ENCODE peak calls at places on chromosome 14, in nine cellular contexts. S, K, E, U, J, B, F, G and H are unnamed samples.

GRCh38 chr14:69346710-69347109 is 51.4 kb downstream of the ERH start:
- DNase-seq in G (no peak), F (no peak), K (peak), S (no peak), J (no peak), E (peak), U (peak), B (peak), H (no peak)

GRCh38 chr14:57066887-57067513 is 201.7 kb downstream of the EXOC5 start:
- DNase-seq in E (peak), G (peak), B (peak), U (peak), J (no peak), K (peak), S (no peak), F (no peak), H (no peak)

GRCh38 chr14:69004731-69005431 is 25.8 kb upstream of the ACTN1 start:
- DNase-seq in K (no peak), E (no peak), F (no peak), U (no peak), S (no peak), J (no peak), B (no peak), G (peak), H (no peak)

GRCh38 chr14:35362911-35363374 is 41.6 kb downstream of the NFKBIA start:
- DNase-seq in G (no peak), J (no peak), U (no peak), K (no peak), B (peak), F (peak), S (peak), E (peak), H (no peak)

GRCh38 chr14:87630808-87631207 is 362.2 kb downstream of the GALC start:
- DNase-seq in B (no peak), F (no peak), J (no peak), G (no peak), E (no peak), S (peak), K (no peak), U (no peak), H (no peak)

GRCh38 chr14:67429651-67430205 is 17.8 kb upstream of the PLEK2 start:
- DNase-seq in B (no peak), E (peak), K (no peak), G (no peak), S (no peak), J (no peak), F (no peak), U (no peak), H (no peak)

GRCh38 chr14:74176404-74176788 is 62.9 kb upstream of the VSX2 start:
- DNase-seq in J (no peak), E (peak), U (no peak), S (no peak), F (no peak), G (no peak), K (no peak), B (no peak), H (no peak)

GRCh38 chr14:77037886-77038511 is 9.5 kb upstream of the IRF2BPL start:
- DNase-seq in B (peak), J (no peak), E (no peak), G (peak), S (peak), F (no peak), K (no peak), U (no peak), H (no peak)

GRCh38 chr14:35305633-35306032 is 13.5 kb downstream of the PSMA6 start:
- DNase-seq in U (no peak), E (no peak), G (no peak), B (no peak), F (no peak), J (no peak), K (no peak), S (no peak), H (no peak)

GRCh38 chr14:89455412-89455811 is 38.4 kb upstream of the FOXN3 start:
- DNase-seq in K (no peak), F (no peak), G (no peak), E (no peak), B (no peak), J (no peak), S (no peak), U (no peak), H (no peak)

GRCh38 chr14:69351385-69351784 is 46.7 kb downstream of the ERH start:
- DNase-seq in U (no peak), B (no peak), G (no peak), K (no peak), E (peak), F (no peak), S (no peak), J (no peak), H (no peak)

GRCh38 chr14:37195327-37195726 is 2.4 kb upstream of the MIPOL1 start:
- DNase-seq in F (no peak), U (no peak), B (peak), G (peak), K (no peak), E (no peak), S (no peak), J (no peak), H (no peak)

DNA sequence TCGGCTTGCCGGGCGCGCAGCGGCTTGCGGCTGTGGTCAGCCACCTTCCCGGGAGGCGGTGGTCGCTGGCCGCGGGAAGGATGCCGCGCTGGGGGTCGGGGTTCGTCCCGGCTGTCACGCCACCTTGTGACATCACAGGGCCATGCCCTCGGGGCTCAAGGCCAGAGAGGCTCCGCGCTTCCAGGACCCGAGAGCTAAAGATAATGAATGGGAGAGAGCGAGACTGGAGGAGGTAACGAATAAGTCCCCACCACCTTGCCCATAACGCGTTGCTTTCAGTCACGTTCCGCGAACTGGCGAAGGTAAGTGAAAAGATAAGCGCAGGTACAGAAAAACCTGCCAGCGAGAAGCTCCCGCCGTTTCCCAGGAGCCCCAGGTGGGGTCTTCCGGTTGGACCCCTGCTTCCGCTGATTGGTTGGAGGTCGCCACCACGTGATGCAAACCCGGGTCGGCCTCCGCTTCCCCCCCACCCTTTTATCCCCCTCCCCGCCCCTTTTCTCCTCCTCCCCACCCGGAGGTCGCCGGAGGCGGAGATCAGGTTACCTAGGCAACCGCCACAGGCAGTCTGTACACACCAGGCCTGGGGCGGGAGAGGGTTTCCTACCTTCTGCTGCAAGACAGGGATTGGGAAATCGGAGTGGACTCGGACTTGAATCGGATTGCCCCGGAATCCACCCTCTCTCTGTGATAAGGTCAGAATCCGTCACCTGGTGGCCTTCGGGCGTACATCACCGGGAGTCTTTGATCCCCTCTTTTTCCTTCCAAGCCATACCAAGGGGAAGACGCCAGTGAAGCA is at the start of gene LRRC9:
- DNase-seq in S (no peak), U (peak), K (no peak), F (peak), J (no peak), G (no peak), B (peak), E (peak), H (no peak)
- TF ChIP-seq CTCF in S (no peak), U (no peak), K (no peak), F (no peak), J (no peak), G (no peak), B (no peak), E (no peak), H (no peak)

GRCh38 chr14:60250318-60251035 is 1.5 kb downstream of the PPM1A start:
- DNase-seq in J (no peak), B (peak), U (no peak), F (no peak), E (peak), S (no peak), K (no peak), G (peak), H (no peak)

GRCh38 chr14:60248697-60249314 is at the start of gene PPM1A:
- DNase-seq in J (peak), E (peak), U (peak), F (peak), K (peak), G (peak), S (peak), B (peak), H (peak)

GRCh38 chr14:60247994-60248696 is 876 bp upstream of the PPM1A start:
- DNase-seq in K (peak), U (peak), G (peak), J (peak), E (peak), S (peak), B (peak), F (peak), H (peak)

GRCh38 chr14:60251877-60252276 is 2.9 kb downstream of the PPM1A start:
- DNase-seq in K (no peak), U (no peak), F (no peak), B (no peak), G (no peak), E (no peak), J (no peak), S (no peak), H (no peak)

DNA sequence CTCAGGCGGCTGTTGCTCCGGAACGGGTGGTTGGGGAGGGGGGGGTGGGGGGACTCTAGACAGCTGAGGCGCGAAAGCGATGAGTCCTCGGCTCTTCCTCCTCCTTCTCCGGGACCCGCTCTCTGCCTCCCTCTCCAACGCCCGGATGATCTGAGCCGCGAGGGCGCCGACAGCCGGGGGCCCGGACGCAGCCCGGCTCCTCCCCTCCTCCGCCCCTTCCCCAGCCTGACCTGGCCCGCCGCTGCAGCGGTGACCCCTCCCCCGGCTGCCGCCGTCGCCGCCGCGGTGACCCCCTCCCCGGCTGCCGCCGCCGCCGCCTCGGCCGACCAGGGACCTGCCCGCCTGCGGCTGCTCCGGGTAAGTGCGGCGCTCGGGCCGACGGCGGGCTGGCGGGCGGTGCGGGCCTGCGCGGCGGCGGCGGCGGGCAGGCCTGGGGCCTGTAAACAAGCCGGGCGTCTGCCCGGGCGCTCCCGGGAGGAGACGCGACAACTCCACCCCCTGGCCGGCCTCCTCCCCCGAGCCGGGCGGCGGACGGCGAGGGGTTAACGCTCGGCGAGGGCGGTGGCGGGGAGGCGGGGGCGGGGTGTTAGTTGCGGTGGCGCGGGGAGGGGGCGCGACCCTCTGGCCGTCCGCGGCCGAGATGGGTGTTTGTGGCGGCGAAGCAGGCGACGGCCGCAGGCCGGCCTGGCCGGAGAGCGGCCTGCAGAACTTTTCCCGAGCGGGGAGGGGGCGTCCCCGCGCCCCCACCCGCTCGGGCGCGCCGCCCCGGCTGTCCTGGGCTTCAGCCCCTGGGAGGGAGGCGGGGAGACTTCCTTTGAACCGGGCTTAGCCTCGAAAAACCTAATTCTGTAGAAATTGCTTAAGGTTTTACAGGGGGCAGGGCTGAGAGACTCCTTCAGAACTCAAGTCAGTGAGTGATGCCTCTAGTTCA is 565 bp downstream of the PPM1A start:
- DNase-seq in J (peak), G (peak), U (peak), K (peak), F (peak), S (peak), E (peak), B (peak), H (no peak)
- TF ChIP-seq CTCF in J (no peak), G (no peak), U (no peak), K (no peak), F (no peak), S (no peak), E (no peak), B (no peak), H (no peak)

GRCh38 chr14:99687284-99688209 is 3.4 kb downstream of the CYP46A1 start:
- DNase-seq in F (no peak), E (no peak), U (no peak), B (no peak), J (peak), K (no peak), S (peak), G (no peak), H (no peak)
- TF ChIP-seq CTCF in F (peak), E (peak), U (peak), B (peak), J (no peak), K (peak), S (no peak), G (peak), H (no peak)

GRCh38 chr14:91595736-91596135 is 85.6 kb upstream of the PPP4R3A start:
- DNase-seq in G (no peak), S (no peak), B (no peak), J (no peak), F (no peak), U (no peak), K (no peak), E (no peak), H (no peak)
- TF ChIP-seq CTCF in G (no peak), S (no peak), B (no peak), J (no peak), F (no peak), U (no peak), K (no peak), E (no peak), H (no peak)

DNA sequence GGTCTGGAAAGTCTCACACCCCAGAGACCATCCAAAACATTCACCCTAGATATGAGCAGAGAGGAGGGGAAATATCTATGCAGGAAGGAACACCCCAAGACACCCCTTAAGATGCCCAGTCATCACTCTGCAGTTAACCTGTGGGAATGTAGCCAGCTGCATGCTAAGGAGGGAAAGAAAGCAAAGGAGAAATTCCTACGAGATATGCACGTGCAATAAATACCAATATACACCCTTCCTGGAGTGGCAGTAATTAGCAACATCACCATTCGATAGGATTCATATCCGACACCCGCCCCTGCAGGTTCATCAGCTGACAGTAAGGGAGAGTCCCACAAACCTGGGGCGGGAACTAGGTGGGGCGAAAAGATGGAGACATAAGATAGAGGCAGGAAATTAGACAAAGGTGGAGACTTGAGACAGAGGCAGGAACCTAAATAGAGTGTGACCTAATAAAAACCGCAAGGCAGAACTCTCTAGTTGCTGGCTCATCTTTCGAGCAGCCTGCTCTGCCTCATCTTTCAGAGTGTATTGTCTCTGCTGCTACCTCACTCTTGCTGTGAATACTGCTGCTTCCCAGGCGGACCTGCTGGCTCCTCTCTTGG is 51.5 kb downstream of the PLEKHG3 start:
- DNase-seq in B (no peak), F (no peak), J (peak), S (no peak), U (no peak), E (no peak), G (peak), K (no peak), H (no peak)
- TF ChIP-seq CTCF in B (no peak), F (no peak), J (no peak), S (no peak), U (no peak), E (no peak), G (no peak), K (no peak), H (no peak)

GRCh38 chr14:55131782-55132181 is 2.7 kb downstream of the LGALS3 start:
- DNase-seq in G (no peak), J (peak), F (no peak), K (no peak), B (no peak), S (no peak), E (peak), U (no peak), H (no peak)
- TF ChIP-seq CTCF in G (peak), J (no peak), F (peak), K (no peak), B (no peak), S (no peak), E (peak), U (no peak), H (no peak)

DNA sequence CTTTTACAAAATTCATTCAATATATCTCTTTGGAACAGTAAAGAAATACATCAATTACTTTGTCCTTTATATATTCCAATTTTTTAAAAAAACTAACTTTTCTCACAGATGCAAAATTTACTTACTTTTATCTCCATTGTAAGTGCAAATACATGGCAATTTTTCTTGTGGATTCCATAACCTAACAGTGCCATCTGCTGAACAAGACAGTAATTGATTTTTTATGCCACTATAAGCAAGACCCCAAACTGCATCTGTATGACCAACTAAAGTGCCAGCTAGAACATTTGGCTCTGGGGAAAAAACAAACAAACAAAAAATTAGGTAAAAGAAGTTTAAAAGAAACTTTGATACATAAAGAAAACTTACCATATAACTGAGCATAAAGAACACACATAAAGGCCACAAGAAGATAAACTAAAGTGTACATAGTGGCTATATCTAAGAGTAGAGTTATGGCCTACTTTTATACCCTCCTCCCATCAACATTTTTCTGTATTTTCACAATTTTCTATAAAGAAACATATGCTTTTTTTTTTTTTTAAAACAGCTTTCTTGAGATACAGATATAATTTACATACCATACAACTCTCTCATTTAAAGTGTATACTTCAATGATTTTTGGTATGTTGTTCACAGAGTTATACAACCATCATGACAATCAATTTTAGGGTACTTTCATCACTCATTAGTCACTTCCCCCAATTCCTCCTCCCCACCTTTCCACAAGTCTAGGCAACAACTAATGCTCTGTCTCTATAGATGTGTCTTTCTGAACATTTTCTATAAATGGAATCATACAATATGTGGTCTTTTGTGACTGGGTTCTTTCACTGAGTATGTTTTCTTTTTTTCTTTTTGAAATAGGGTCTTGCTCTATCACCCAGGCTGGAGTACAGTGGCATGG is 32.6 kb downstream of the COCH start:
- DNase-seq in K (no peak), F (no peak), E (peak), J (no peak), U (no peak), G (peak), S (no peak), B (peak), H (no peak)
- TF ChIP-seq CTCF in K (peak), F (peak), E (peak), J (no peak), U (peak), G (peak), S (no peak), B (no peak), H (no peak)